ENCODE peak calls at places on chromosomes 2 and 18, in seven cellular contexts. A is fibroblast of lung, C is Calu3, S is HFFc6, B is sigmoid colon, U is AG04450, M is GM23338. P is an unnamed sample.

GRCh38 chr2:60334610-60335009 is 218.8 kb downstream of the BCL11A start:
- DNase-seq in A (no peak), C (no peak), S (no peak), B (no peak), U (no peak), M (no peak), P (no peak)

GRCh38 chr2:53569957-53570727 is 197.5 kb upstream of the CHAC2 start:
- DNase-seq in A (no peak), C (no peak), S (no peak), B (no peak), U (no peak), M (peak; percentile 11), P (no peak)

GRCh38 chr18:55869965-55870585 is 282.1 kb upstream of the TCF4 start:
- DNase-seq in A (peak; percentile 41), C (no peak), S (peak; percentile 40), B (peak; percentile 77), U (no peak), M (no peak), P (no peak)

GRCh38 chr2:10764101-10764785 is 42.8 kb downstream of the ATP6V1C2 start:
- DNase-seq in A (no peak), C (no peak), S (no peak), B (peak; percentile 20), U (no peak), M (no peak), P (no peak)

GRCh38 chr2:237927135-237927534 is 39.7 kb upstream of the UBE2F start:
- DNase-seq in A (no peak), C (no peak), S (no peak), B (no peak), U (no peak), M (peak; percentile 36), P (no peak)

GRCh38 chr2:240256704-240257637 is 116.5 kb upstream of the OTOS start:
- DNase-seq in A (no peak), C (no peak), S (no peak), B (no peak), U (no peak), M (no peak), P (no peak)

GRCh38 chr2:207356604-207357003 is 173.2 kb upstream of the CREB1 start:
- DNase-seq in A (no peak), C (no peak), S (no peak), B (no peak), U (no peak), M (no peak), P (no peak)

GRCh38 chr2:137829251-137829650 is 135.0 kb upstream of the HNMT start:
- DNase-seq in A (no peak), C (no peak), S (no peak), B (no peak), U (no peak), M (no peak), P (no peak)

GRCh38 chr18:49016648-49017539 is 66.1 kb upstream of the SMAD7 start:
- DNase-seq in A (peak; percentile 62), C (peak; percentile 86), S (peak; percentile 78), B (peak; percentile 56), U (peak; percentile 51), M (peak; percentile 60), P (no peak)

GRCh38 chr2:85945576-85945975 is 56.8 kb upstream of the ST3GAL5 start:
- DNase-seq in A (no peak), C (no peak), S (no peak), B (no peak), U (no peak), M (no peak), P (no peak)

GRCh38 chr2:34408100-34408499 is 809.0 kb upstream of the FAM98A start:
- DNase-seq in A (no peak), C (no peak), S (no peak), B (no peak), U (no peak), M (no peak), P (no peak)

GRCh38 chr18:37674570-37674969 is 109.0 kb upstream of the CELF4 start:
- DNase-seq in A (no peak), C (no peak), S (no peak), B (no peak), U (no peak), M (no peak), P (no peak)

GRCh38 chr2:109176489-109176888 is 47.5 kb downstream of the SH3RF3 start:
- DNase-seq in A (no peak), C (no peak), S (no peak), B (no peak), U (no peak), M (no peak), P (no peak)

GRCh38 chr2:17878222-17879136 is at the start of gene KCNS3:
- DNase-seq in A (no peak), C (peak; percentile 53), S (no peak), B (peak; percentile 67), U (no peak), M (peak; percentile 69), P (no peak)

GRCh38 chr18:56593906-56594305 is 44.5 kb downstream of the TXNL1 start:
- DNase-seq in A (peak; percentile 14), C (no peak), S (peak; percentile 7), B (no peak), U (no peak), M (no peak), P (no peak)

GRCh38 chr18:8871484-8871883 is 166.1 kb downstream of the MTCL1 start:
- DNase-seq in A (no peak), C (no peak), S (peak; percentile 78), B (no peak), U (no peak), M (no peak), P (no peak)

GRCh38 chr2:1940660-1941059 is 196.3 kb upstream of the PXDN start:
- DNase-seq in A (no peak), C (no peak), S (no peak), B (peak; percentile 59), U (no peak), M (no peak), P (no peak)

GRCh38 chr18:46632401-46633089 is 24.5 kb downstream of the LOXHD1 start:
- DNase-seq in A (no peak), C (no peak), S (peak; percentile 10), B (no peak), U (no peak), M (no peak), P (no peak)

GRCh38 chr2:216888907-216889622 is 29.2 kb upstream of the TNP1 start:
- DNase-seq in A (no peak), C (no peak), S (no peak), B (peak; percentile 87), U (no peak), M (peak; percentile 18), P (no peak)

GRCh38 chr2:216890138-216890537 is 30.3 kb upstream of the TNP1 start:
- DNase-seq in A (no peak), C (no peak), S (no peak), B (no peak), U (no peak), M (no peak), P (no peak)

GRCh38 chr2:216887132-216887531 is 27.3 kb upstream of the TNP1 start:
- DNase-seq in A (no peak), C (no peak), S (no peak), B (no peak), U (no peak), M (no peak), P (no peak)

GRCh38 chr2:216885117-216885553 is 25.3 kb upstream of the TNP1 start:
- DNase-seq in A (no peak), C (no peak), S (no peak), B (no peak), U (no peak), M (no peak), P (no peak)

DNA sequence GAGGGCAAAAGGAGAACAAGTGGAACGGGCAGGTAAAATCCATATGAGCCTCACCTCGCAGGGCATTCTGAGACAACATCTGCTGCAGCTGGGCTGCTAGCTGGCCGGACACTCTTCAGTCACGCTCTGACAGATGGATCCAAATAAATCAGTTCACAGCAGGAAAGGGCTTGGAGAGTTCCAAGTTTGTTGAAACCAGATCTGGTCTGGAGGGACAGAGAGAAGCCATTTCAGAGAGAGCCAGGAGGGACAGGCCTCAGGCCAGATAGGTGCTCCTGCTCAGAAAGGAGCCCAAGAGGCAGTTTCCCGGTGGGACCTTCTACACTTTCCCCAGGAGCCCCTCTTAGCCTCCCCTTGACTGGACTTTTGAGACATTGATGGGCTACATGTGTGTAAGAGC is 28.2 kb upstream of the TNP1 start:
- DNase-seq in A (no peak), C (no peak), S (no peak), B (no peak), U (no peak), M (no peak), P (no peak)
- TF ChIP-seq CTCF in A (no peak), C (no peak), S (no peak), B (no peak), U (no peak), M (no peak), P (no peak)

GRCh38 chr2:211055438-211055837 is 499.0 kb downstream of the CPS1 start:
- DNase-seq in A (no peak), C (peak; percentile 10), S (no peak), B (no peak), U (no peak), M (peak; percentile 65), P (no peak)
- TF ChIP-seq CTCF in A (no peak), C (no peak), S (no peak), B (no peak), U (no peak), M (peak; percentile 73), P (no peak)

DNA sequence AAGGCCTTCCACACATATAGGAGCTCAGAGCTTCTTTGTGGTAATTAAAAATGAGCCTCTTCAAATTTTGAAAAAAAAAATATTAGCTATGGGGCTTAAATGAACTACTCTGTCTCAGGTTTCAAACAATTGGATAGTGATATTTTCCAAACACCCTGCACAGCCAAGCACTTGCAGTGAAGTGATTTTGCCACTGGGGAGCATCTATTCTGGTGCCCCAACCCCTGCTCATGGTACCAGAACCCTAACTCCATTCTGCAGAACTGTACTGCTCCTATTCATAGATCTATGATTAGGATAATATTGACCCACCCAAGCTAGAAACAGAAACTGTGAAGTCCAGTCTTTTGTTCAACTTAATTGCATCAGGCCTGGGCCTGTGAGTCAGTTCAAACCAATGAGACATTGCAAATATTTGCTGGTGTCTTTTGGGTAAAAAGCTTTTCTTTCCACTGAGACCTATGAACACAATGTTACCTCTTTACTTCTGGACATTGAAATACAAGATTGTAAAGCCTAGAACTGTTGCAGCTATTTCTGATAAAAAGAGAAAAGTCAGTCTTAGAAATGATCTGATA is 324.0 kb downstream of the GALNT13 start:
- DNase-seq in A (peak; percentile 3), C (no peak), S (no peak), B (no peak), U (no peak), M (peak; percentile 15), P (no peak)
- TF ChIP-seq CTCF in A (no peak), C (no peak), S (no peak), B (no peak), U (no peak), M (peak; percentile 31), P (no peak)

DNA sequence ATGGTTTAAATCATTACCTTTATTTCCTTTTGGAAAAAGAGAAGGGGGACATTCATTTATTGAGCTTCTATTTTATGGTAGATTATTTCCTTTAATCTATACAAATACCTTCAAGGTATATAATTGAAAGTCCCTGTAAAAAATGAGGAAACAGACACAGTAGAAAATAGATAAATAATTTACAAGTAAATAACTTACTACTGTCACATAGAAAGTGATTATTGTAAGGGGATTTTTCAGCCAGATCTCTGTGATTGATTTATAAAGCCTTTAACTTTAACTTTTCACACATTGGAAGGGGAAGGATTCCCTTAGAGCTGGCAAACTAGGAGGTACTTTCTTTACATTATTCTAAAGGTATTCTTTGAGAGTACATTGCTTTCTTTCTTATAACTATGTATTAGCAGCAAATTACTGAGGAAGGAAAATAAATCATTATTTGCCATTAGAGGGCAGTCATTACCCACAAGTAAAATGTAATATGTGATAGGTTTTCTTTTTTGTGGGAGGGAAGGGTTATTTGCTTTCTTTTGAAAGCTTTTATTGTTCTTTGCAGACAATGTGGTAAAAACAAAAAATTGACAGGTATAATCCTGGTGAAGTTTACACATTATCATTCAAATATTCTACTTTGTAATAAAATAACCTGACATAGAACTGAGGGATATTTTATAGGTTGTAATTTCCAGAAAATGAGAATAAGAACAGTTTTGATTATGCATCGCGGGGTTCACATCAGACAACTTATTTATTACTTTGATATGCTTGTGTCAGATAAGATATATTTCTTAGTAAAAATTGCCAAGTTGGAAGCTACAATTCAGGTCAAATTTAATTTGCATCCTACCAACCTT is 24.8 kb upstream of the RPE start:
- DNase-seq in A (peak; percentile 66), C (no peak), S (peak; percentile 17), B (no peak), U (peak; percentile 4), M (peak; percentile 63), P (no peak)
- TF ChIP-seq CTCF in A (no peak), C (peak; percentile 64), S (peak; percentile 77), B (peak; percentile 28), U (peak; percentile 50), M (peak; percentile 72), P (peak; percentile 89)